ENCODE peak calls at places on chromosomes 16 and 17, in nine cellular contexts. C is colonic mucosa; Q is cardiac muscle cell; V is glutamatergic neuron; E is heart left ventricle; I is WTC11; L is upper lobe of left lung; G is body of pancreas; O is CD4-positive, alpha-beta T cell. H is an unnamed sample.

GRCh38 chr16:66549284-66550131 is at the start of gene TK2:
- DNase-seq in C (peak; percentile 63), Q (peak; percentile 85), V (peak; percentile 73), E (peak; percentile 76), I (peak; percentile 72), L (peak; percentile 69), G (peak; percentile 73), O (peak; percentile 31), H (no peak)

GRCh38 chr16:46932802-46933201 is 40.7 kb downstream of the DNAJA2 start:
- DNase-seq in C (no peak), Q (no peak), V (no peak), E (no peak), I (peak; percentile 54), L (no peak), G (no peak), O (no peak), H (no peak)

GRCh38 chr16:59737274-59737673 is 1003.2 kb upstream of the GOT2 start:
- DNase-seq in C (no peak), Q (no peak), V (no peak), E (no peak), I (no peak), L (no peak), G (no peak), O (no peak), H (no peak)

GRCh38 chr16:2979669-2980226 is 498 bp downstream of the PKMYT1 start:
- DNase-seq in C (peak; percentile 46), Q (no peak), V (no peak), E (no peak), I (peak; percentile 63), L (no peak), G (no peak), O (no peak), H (no peak)

GRCh38 chr17:4475463-4475862 is 23.2 kb upstream of the SPNS2 start:
- DNase-seq in C (no peak), Q (no peak), V (no peak), E (no peak), I (no peak), L (no peak), G (no peak), O (no peak), H (no peak)

GRCh38 chr16:17784073-17784472 is 313.3 kb upstream of the XYLT1 start:
- DNase-seq in C (no peak), Q (no peak), V (no peak), E (no peak), I (peak; percentile 35), L (no peak), G (no peak), O (no peak), H (no peak)

GRCh38 chr16:14303654-14304394 is 232.7 kb downstream of the MRTFB start:
- DNase-seq in C (peak; percentile 31), Q (no peak), V (no peak), E (no peak), I (peak; percentile 27), L (no peak), G (peak; percentile 66), O (no peak), H (no peak)

GRCh38 chr17:68777856-68778694 is 176.9 kb upstream of the FAM20A start:
- DNase-seq in C (peak; percentile 22), Q (no peak), V (no peak), E (no peak), I (no peak), L (peak; percentile 37), G (peak; percentile 38), O (no peak), H (no peak)

GRCh38 chr16:11175850-11176341 is 80.1 kb downstream of the SOCS1 start:
- DNase-seq in C (no peak), Q (no peak), V (no peak), E (no peak), I (no peak), L (no peak), G (no peak), O (no peak), H (no peak)

GRCh38 chr16:9016824-9017223 is 53.1 kb upstream of the USP7 start:
- DNase-seq in C (no peak), Q (no peak), V (no peak), E (no peak), I (no peak), L (no peak), G (no peak), O (no peak), H (no peak)

GRCh38 chr16:69131167-69131748 is 1.1 kb downstream of the CHTF8 start:
- DNase-seq in C (peak; percentile 28), Q (peak; percentile 42), V (no peak), E (peak; percentile 34), I (no peak), L (peak; percentile 36), G (no peak), O (no peak), H (no peak)

GRCh38 chr17:72719582-72720493 is 372.6 kb downstream of the SLC39A11 start:
- DNase-seq in C (no peak), Q (peak; percentile 72), V (no peak), E (no peak), I (no peak), L (peak; percentile 36), G (no peak), O (peak; percentile 31), H (no peak)

DNA sequence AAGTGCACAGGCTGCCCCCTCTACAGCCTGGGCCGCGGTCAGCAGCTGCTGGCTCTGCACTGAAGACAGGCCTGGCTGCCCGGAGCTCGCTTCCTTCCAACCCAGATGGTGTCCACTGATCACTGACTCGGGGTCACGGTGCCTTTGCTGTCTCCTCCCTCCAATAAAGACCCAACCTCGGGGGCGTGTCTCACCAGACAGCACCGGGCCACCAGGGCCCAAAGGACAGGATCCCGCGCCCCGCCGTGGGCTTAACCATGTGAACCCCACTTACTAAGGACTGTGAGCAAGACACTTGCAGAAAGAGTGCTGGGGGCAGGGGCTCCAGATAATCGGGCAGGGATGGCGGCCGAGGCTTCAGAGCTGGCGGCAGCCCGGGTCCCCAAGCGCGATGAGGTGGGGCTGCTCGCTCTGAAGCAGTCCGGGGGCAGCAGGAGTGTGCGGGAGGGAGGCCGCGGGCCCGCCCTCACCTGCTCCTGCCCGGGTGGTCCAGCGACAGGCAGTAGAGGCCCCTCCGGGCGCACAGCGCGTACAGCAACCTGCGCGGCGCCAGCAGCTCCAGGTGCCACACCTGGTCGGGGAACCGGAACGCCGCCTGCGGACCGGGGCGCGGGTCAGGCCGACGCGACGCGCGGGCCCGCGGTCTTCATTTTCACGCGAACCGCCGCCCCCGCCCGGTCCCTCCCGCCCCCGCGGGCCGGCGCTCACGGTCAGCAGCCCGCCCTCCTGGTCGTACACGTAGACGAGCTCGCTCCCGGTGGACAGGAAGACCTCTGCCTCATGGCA is 502 bp downstream of the FAAP100 start:
- DNase-seq in C (peak; percentile 58), Q (no peak), V (peak; percentile 62), E (no peak), I (no peak), L (peak; percentile 36), G (peak; percentile 43), O (no peak), H (no peak)
- TF ChIP-seq CTCF in C (no peak), Q (no peak), V (no peak), E (no peak), I (no peak), L (no peak), G (no peak), O (no peak), H (no peak)

GRCh38 chr16:1932050-1933028 is 10.7 kb downstream of the MSRB1 start:
- DNase-seq in C (peak; percentile 59), Q (no peak), V (peak; percentile 39), E (no peak), I (peak; percentile 59), L (no peak), G (peak; percentile 75), O (no peak), H (no peak)
- TF ChIP-seq CTCF in C (peak; percentile 15), Q (peak; percentile 15), V (no peak), E (no peak), I (no peak), L (no peak), G (peak; percentile 60), O (no peak), H (no peak)

GRCh38 chr17:47820023-47820789 is 1.4 kb downstream of the OSBPL7 start:
- DNase-seq in C (peak; percentile 85), Q (no peak), V (peak; percentile 15), E (no peak), I (no peak), L (peak; percentile 82), G (no peak), O (no peak), H (no peak)

GRCh38 chr17:47821031-47821423 is 567 bp downstream of the OSBPL7 start:
- DNase-seq in C (no peak), Q (no peak), V (peak; percentile 34), E (no peak), I (no peak), L (no peak), G (no peak), O (no peak), H (no peak)

GRCh38 chr17:47823519-47823918 is 1.9 kb upstream of the OSBPL7 start:
- DNase-seq in C (no peak), Q (no peak), V (no peak), E (no peak), I (no peak), L (no peak), G (no peak), O (no peak), H (no peak)

GRCh38 chr17:47822785-47823184 is 1.2 kb upstream of the OSBPL7 start:
- DNase-seq in C (no peak), Q (no peak), V (no peak), E (no peak), I (no peak), L (no peak), G (no peak), O (no peak), H (no peak)

DNA sequence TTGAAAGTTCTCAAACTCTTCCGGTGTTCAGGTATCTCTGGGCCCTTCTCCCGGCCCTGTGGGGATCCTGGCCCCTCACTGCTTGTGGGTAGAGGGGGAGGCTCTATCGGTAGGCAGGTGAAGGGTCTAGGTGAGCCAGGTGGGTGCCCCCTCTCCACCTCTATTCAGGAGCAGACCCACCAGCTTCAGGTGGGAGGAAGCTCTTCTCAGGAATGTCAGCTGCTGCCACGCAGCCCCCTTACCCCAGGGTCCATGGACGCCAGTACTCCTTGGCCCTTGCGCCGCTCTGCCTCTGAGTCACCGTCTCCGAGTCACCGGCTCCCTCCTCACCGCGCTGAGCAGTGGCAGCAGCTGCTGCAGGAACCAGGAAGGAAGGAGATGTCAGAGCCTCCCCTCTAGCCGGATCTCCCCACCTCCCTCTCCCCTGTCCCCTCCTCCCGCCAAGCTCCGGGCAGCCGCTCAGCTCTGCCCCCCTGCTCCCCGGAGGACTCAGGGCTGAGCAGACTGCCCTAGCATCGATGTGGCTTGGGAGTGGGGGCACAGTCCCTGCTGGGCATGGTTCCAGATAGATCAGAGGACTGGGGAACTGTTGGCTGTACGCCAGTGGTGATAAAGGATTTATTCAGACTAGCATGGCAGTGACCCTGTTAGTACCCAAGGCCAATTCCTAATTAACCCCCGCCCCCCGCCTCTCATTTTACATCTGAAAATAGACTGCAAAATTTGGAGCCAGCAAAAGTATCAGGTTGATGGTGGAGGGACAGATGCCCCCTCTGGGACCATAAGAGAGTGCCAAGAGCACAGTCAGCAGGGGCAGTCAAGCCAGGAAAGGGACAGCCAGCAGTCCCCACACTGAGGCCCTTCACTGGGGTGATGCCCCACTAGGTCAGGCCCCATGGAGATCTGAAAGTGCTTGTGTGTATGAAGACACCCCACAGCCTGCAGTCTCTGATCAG is at the start of gene OSBPL7:
- DNase-seq in C (peak; percentile 82), Q (peak; percentile 88), V (peak; percentile 73), E (peak; percentile 79), I (peak; percentile 69), L (peak; percentile 87), G (peak; percentile 81), O (peak; percentile 57), H (peak; percentile 42)
- TF ChIP-seq CTCF in C (no peak), Q (peak; percentile 21), V (no peak), E (no peak), I (no peak), L (no peak), G (no peak), O (no peak), H (no peak)

GRCh38 chr17:7972131-7972785 is 30.2 kb upstream of the GUCY2D start:
- DNase-seq in C (no peak), Q (peak; percentile 19), V (no peak), E (no peak), I (no peak), L (no peak), G (no peak), O (no peak), H (no peak)
- TF ChIP-seq CTCF in C (no peak), Q (peak; percentile 30), V (peak; percentile 41), E (no peak), I (no peak), L (no peak), G (no peak), O (no peak), H (no peak)

H was measured in omental fat pad.